ENCODE peak calls at places on chromosome 13, in seven cellular contexts. Z is HepG2, K is HCT116, E is endothelial cell of umbilical vein, S is GM12878, X is K562, P is H1. C is an unnamed sample.

GRCh38 chr13:74444877-74445479 is 310.8 kb upstream of the KLF12 start:
- DNase-seq in Z (no peak), K (no peak), E (no peak), S (no peak), X (no peak), P (no peak), C (no peak)

GRCh38 chr13:61706899-61707298 is 291.2 kb upstream of the PCDH20 start:
- DNase-seq in Z (no peak), K (no peak), E (no peak), S (no peak), X (no peak), P (no peak), C (no peak)

GRCh38 chr13:113552786-113553540 is 31.6 kb upstream of the TFDP1 start:
- DNase-seq in Z (no peak), K (no peak), E (peak; percentile 97), S (no peak), X (no peak), P (peak; percentile 38), C (no peak)

GRCh38 chr13:77002590-77003190 is 10.8 kb downstream of the CLN5 start:
- DNase-seq in Z (peak; percentile 23), K (peak; percentile 12), E (peak; percentile 57), S (no peak), X (no peak), P (no peak), C (no peak)

GRCh38 chr13:111970501-111971155 is 96.3 kb upstream of the SOX1 start:
- DNase-seq in Z (no peak), K (no peak), E (no peak), S (no peak), X (no peak), P (no peak), C (no peak)

GRCh38 chr13:102951808-102952207 is 106.0 kb downstream of the ERCC5 start:
- DNase-seq in Z (no peak), K (no peak), E (no peak), S (no peak), X (no peak), P (no peak), C (no peak)

GRCh38 chr13:103029798-103030197 is 36.4 kb downstream of the SLC10A2 start:
- DNase-seq in Z (no peak), K (no peak), E (no peak), S (no peak), X (no peak), P (no peak), C (no peak)

GRCh38 chr13:73816702-73817101 is 317.5 kb downstream of the KLF12 start:
- DNase-seq in Z (no peak), K (peak; percentile 2), E (no peak), S (no peak), X (no peak), P (no peak), C (no peak)

GRCh38 chr13:78662467-78662866 is 3.5 kb upstream of the OBI1 start:
- DNase-seq in Z (no peak), K (no peak), E (no peak), S (no peak), X (no peak), P (no peak), C (no peak)

GRCh38 chr13:37495046-37495445 is 103.5 kb downstream of the POSTN start:
- DNase-seq in Z (no peak), K (no peak), E (no peak), S (no peak), X (no peak), P (no peak), C (no peak)

GRCh38 chr13:22002893-22003292 is 332.0 kb downstream of the FGF9 start:
- DNase-seq in Z (no peak), K (no peak), E (no peak), S (no peak), X (no peak), P (no peak), C (no peak)

GRCh38 chr13:26562538-26562890 is 5.0 kb downstream of the WASF3 start:
- DNase-seq in Z (no peak), K (no peak), E (no peak), S (no peak), X (no peak), P (no peak), C (no peak)

GRCh38 chr13:108734676-108735075 is 105.3 kb downstream of the MYO16 start:
- DNase-seq in Z (no peak), K (peak; percentile 43), E (no peak), S (no peak), X (no peak), P (peak; percentile 47), C (no peak)

GRCh38 chr13:30998548-30999140 is 66.2 kb downstream of the TEX26 start:
- DNase-seq in Z (no peak), K (no peak), E (peak; percentile 7), S (no peak), X (no peak), P (no peak), C (no peak)
- TF ChIP-seq POLR2AphosphoS5 in Z (no peak), K (no peak), E (no peak), S (no peak), X (no peak), P (no peak), C (no peak)

DNA sequence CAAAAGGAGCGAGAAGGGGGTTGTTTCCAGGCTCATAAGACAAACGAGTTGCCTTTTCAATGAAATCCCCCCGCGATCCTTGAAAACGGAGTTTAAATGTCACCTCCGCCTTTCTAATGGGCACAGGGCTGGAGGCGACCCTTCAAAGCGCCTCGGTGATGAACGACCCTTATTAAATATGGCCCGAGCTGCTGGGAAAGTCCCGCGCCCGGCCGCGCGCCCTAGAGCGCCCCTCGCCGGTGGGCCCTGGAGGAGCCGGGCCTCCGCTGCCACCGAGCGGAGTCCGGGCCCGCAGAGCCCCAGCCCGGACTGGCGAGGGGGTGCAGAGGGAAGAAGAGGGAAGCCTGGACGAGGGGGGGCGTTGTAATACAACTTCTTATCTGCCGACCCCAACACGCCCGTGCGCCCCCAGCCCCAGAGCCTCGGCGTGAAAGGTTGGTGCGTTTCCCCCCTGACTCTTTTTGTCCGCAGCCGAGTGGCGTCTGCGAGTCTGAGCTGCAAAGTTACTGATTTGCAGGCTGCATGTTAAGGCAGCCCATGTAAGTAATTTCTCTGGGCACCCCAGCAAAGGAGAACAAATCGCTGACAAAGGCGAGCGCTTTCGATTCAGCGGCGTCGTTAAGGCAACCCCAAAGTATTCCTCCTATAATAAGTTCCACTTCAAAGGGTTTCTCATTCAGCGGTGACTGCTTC is 11.9 kb downstream of the ZIC5 start:
- DNase-seq in Z (no peak), K (no peak), E (no peak), S (no peak), X (no peak), P (peak; percentile 74), C (no peak)
- TF ChIP-seq EZH2 in Z (no peak), K (no peak), E (peak; percentile 81), S (no peak), X (no peak), P (peak; percentile 59), C (no peak)

GRCh38 chr13:106917024-106917491 is 349.1 kb upstream of the ARGLU1 start:
- DNase-seq in Z (no peak), K (no peak), E (no peak), S (no peak), X (no peak), P (peak; percentile 58), C (no peak)

GRCh38 chr13:106916329-106916728 is 348.4 kb upstream of the ARGLU1 start:
- DNase-seq in Z (no peak), K (no peak), E (no peak), S (no peak), X (no peak), P (no peak), C (no peak)

GRCh38 chr13:106911602-106912001 is 343.7 kb upstream of the ARGLU1 start:
- DNase-seq in Z (no peak), K (no peak), E (no peak), S (no peak), X (no peak), P (no peak), C (no peak)

GRCh38 chr13:106917673-106918652 is 350.0 kb upstream of the ARGLU1 start:
- DNase-seq in Z (no peak), K (peak; percentile 22), E (peak; percentile 91), S (no peak), X (peak; percentile 46), P (peak; percentile 95), C (no peak)

GRCh38 chr13:106915146-106915545 is 347.2 kb upstream of the ARGLU1 start:
- DNase-seq in Z (no peak), K (no peak), E (no peak), S (no peak), X (no peak), P (no peak), C (no peak)
- H3K9ac ChIP-seq in Z (no peak overlapping the region), K (no peak overlapping the region), E (no peak overlapping the region), S (no peak overlapping the region), X (no peak overlapping the region), P (no peak overlapping the region), C (no peak overlapping the region)

GRCh38 chr13:65095118-65095517 is 2135.0 kb downstream of the PCDH9 start:
- DNase-seq in Z (no peak), K (no peak), E (no peak), S (no peak), X (no peak), P (no peak), C (peak; percentile 77)
- TF ChIP-seq POLR2AphosphoS5 in Z (no peak), K (no peak), E (no peak), S (no peak), X (no peak), P (no peak), C (peak; percentile 37)

GRCh38 chr13:35472308-35473008 is 4.0 kb downstream of the MAB21L1 start:
- DNase-seq in Z (no peak), K (no peak), E (no peak), S (no peak), X (no peak), P (no peak), C (no peak)
- TF ChIP-seq EZH2 in Z (no peak), K (no peak), E (no peak), S (no peak), X (no peak), P (peak; percentile 15), C (no peak)

DNA sequence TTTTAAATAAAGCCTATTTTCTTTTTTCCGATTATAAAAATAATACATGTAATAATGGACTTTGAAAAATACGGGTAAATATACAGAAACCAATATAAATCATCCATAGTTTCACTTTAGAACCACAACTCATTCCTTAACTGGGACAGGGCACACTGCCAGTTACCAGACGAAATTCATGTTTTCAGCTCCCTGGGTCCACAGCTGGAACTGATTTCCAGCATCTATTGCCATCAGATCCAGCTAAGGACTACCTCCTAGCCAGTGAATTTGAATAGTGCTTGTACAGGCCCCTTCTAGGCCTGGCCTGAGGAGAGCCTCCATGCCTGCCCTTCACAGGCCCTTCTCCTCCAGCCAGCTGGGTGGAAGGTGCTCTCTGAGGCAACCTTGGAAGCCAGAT is 30.1 kb upstream of the ATP12A start:
- DNase-seq in Z (no peak), K (no peak), E (no peak), S (no peak), X (no peak), P (no peak), C (peak; percentile 48)
- H3K9ac ChIP-seq in Z (no peak overlapping the region), K (no peak overlapping the region), E (no peak overlapping the region), S (no peak overlapping the region), X (no peak overlapping the region), P (no peak overlapping the region), C (peak overlapping the region; percentile 45)

DNA sequence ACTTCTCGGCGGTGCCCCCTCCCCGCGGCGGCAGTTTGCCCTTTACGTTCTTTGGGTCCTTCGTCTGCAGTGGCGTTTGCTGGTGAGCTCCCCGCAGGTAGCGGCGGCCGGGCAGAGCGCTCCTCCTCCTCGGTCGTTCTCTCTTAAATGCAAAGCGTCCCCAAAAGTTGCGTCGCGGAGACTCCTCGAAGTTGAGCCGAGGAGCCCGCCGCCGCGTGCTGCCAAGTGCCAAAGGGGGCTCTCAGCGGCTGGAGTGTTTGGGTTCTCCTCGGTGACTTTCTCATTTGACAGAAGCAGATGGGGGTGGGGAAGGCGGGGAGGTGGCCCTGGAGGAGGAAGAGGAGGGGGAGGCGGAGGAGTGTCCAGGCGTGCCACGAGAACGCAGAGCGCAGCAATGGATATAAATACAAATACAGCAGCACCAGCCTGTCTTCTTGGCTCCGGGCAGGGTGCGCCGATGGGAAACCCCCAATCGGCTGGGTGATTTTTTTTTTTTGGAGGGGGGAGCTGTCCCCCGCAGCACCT is at the start of gene SOX21:
- DNase-seq in Z (no peak), K (no peak), E (peak; percentile 23), S (no peak), X (no peak), P (peak; percentile 80), C (no peak)
- TF ChIP-seq POLR2AphosphoS5 in Z (no peak), K (no peak), E (no peak), S (no peak), X (no peak), P (no peak), C (no peak)

C was measured in SK-N-MC.